ENCODE peak calls at places on chromosome 17, in six cellular contexts. G, L, E, D, J and O are unnamed samples.

GRCh38 chr17:45787656-45788055 is 3.5 kb downstream of the CRHR1 start:
- DNase-seq in G (no peak), L (no peak), E (no peak), D (no peak), J (no peak), O (no peak)

GRCh38 chr17:29873476-29873875 is 56.6 kb downstream of the SSH2 start:
- DNase-seq in G (no peak), L (no peak), E (no peak), D (no peak), J (no peak), O (no peak)

GRCh38 chr17:13031718-13032350 is 14.0 kb upstream of the ELAC2 start:
- DNase-seq in G (peak), L (peak), E (no peak), D (peak), J (no peak), O (peak)

GRCh38 chr17:22266231-22266630 is 573.9 kb downstream of the KCNJ18 start:
- DNase-seq in G (no peak), L (no peak), E (no peak), D (peak), J (no peak), O (no peak)

GRCh38 chr17:41687828-41688640 is 651 bp upstream of the EIF1 start:
- DNase-seq in G (peak), L (peak), E (peak), D (no peak), J (no peak), O (peak)

GRCh38 chr17:49290690-49291326 is 60.2 kb upstream of the PHOSPHO1 start:
- DNase-seq in G (no peak), L (no peak), E (no peak), D (peak), J (no peak), O (no peak)

GRCh38 chr17:35243459-35244204 is 760 bp downstream of the SLFN5 start:
- DNase-seq in G (peak), L (peak), E (peak), D (no peak), J (no peak), O (peak)

GRCh38 chr17:81909966-81910839 is 996 bp downstream of the PCYT2 start:
- DNase-seq in G (peak), L (peak), E (no peak), D (no peak), J (no peak), O (no peak)

GRCh38 chr17:32323046-32323445 is 18.9 kb downstream of the C17orf75 start:
- DNase-seq in G (no peak), L (no peak), E (no peak), D (no peak), J (no peak), O (no peak)

GRCh38 chr17:20092973-20093626 is 83.9 kb downstream of the SPECC1 start:
- DNase-seq in G (no peak), L (no peak), E (no peak), D (no peak), J (no peak), O (no peak)

GRCh38 chr17:35046740-35047283 is 16.7 kb downstream of the RFFL start:
- DNase-seq in G (peak), L (no peak), E (no peak), D (peak), J (no peak), O (no peak)

GRCh38 chr17:9865585-9865984 is 39.5 kb downstream of the RCVRN start:
- DNase-seq in G (no peak), L (no peak), E (no peak), D (no peak), J (no peak), O (peak)

GRCh38 chr17:64775701-64776570 is 113.8 kb upstream of the SMURF2 start:
- DNase-seq in G (no peak), L (no peak), E (no peak), D (no peak), J (no peak), O (no peak)

GRCh38 chr17:61128671-61129115 is 270.9 kb upstream of the TBX2 start:
- DNase-seq in G (no peak), L (no peak), E (no peak), D (no peak), J (no peak), O (no peak)

GRCh38 chr17:60314423-60314822 is 77.5 kb downstream of the USP32 start:
- DNase-seq in G (no peak), L (no peak), E (no peak), D (no peak), J (no peak), O (no peak)

GRCh38 chr17:47663997-47664941 is 14.6 kb downstream of the KPNB1 start:
- DNase-seq in G (peak), L (peak), E (peak), D (peak), J (no peak), O (peak)

GRCh38 chr17:51064061-51064735 is 56.5 kb downstream of the SPAG9 start:
- DNase-seq in G (no peak), L (no peak), E (no peak), D (no peak), J (no peak), O (no peak)

GRCh38 chr17:58085039-58085715 is 2.0 kb downstream of the DYNLL2 start:
- DNase-seq in G (peak), L (no peak), E (no peak), D (peak), J (no peak), O (no peak)

GRCh38 chr17:49003557-49004511 is 6.6 kb downstream of the IGF2BP1 start:
- DNase-seq in G (no peak), L (no peak), E (no peak), D (peak), J (no peak), O (peak)

GRCh38 chr17:50266384-50267073 is 7.7 kb upstream of the TMEM92 start:
- DNase-seq in G (peak), L (peak), E (peak), D (no peak), J (no peak), O (peak)

GRCh38 chr17:49108318-49108717 is 24.3 kb upstream of the B4GALNT2 start:
- DNase-seq in G (peak), L (no peak), E (peak), D (no peak), J (no peak), O (no peak)

GRCh38 chr17:40319651-40320550 is 10.9 kb downstream of the RARA start:
- DNase-seq in G (no peak), L (no peak), E (no peak), D (no peak), J (no peak), O (no peak)

GRCh38 chr17:67443931-67444597 is 67.0 kb downstream of the PITPNC1 start:
- DNase-seq in G (no peak), L (peak), E (peak), D (no peak), J (no peak), O (peak)

GRCh38 chr17:2395258-2396170 is 5.3 kb downstream of the MNT start:
- DNase-seq in G (peak), L (peak), E (peak), D (no peak), J (no peak), O (no peak)

GRCh38 chr17:73546770-73547345 is 97.4 kb downstream of the SDK2 start:
- DNase-seq in G (peak), L (no peak), E (peak), D (peak), J (peak), O (peak)

GRCh38 chr17:1820518-1821252 is 9.0 kb downstream of the SMYD4 start:
- DNase-seq in G (no peak), L (no peak), E (no peak), D (no peak), J (no peak), O (no peak)

GRCh38 chr17:9370464-9370863 is 205.2 kb downstream of the STX8 start:
- DNase-seq in G (no peak), L (no peak), E (no peak), D (no peak), J (no peak), O (no peak)

GRCh38 chr17:45394913-45395568 is 37.6 kb downstream of the ARHGAP27 start:
- DNase-seq in G (peak), L (peak), E (peak), D (peak), J (no peak), O (peak)

GRCh38 chr17:2050871-2051387 is 4.0 kb upstream of the HIC1 start:
- DNase-seq in G (no peak), L (peak), E (no peak), D (no peak), J (no peak), O (no peak)

GRCh38 chr17:40550608-40551007 is 14.7 kb downstream of the CCR7 start:
- DNase-seq in G (peak), L (peak), E (no peak), D (no peak), J (no peak), O (peak)

GRCh38 chr17:63701477-63702222 is 1.7 kb upstream of the LIMD2 start:
- DNase-seq in G (peak), L (no peak), E (no peak), D (peak), J (no peak), O (no peak)
- H3K4me3 ChIP-seq in G (no peak), L (peak), E (peak), D (no peak), J (peak), O (no peak)

GRCh38 chr17:7841622-7842379 is 7.8 kb downstream of the KDM6B start:
- DNase-seq in G (peak), L (peak), E (peak), D (peak), J (no peak), O (peak)
- TF ChIP-seq CTCF in G (no peak), L (peak), E (no peak), D (peak), J (no peak), O (no peak)

GRCh38 chr17:76479515-76480048 is 12.2 kb downstream of the AANAT start:
- DNase-seq in G (no peak), L (no peak), E (no peak), D (no peak), J (no peak), O (no peak)

GRCh38 chr17:76478730-76479514 is 11.5 kb downstream of the AANAT start:
- DNase-seq in G (no peak), L (no peak), E (no peak), D (no peak), J (no peak), O (no peak)

GRCh38 chr17:76478097-76478496 is 10.7 kb downstream of the AANAT start:
- DNase-seq in G (no peak), L (no peak), E (no peak), D (no peak), J (no peak), O (no peak)

GRCh38 chr17:76480676-76481075 is 13.3 kb downstream of the AANAT start:
- DNase-seq in G (peak), L (peak), E (no peak), D (no peak), J (no peak), O (no peak)

DNA sequence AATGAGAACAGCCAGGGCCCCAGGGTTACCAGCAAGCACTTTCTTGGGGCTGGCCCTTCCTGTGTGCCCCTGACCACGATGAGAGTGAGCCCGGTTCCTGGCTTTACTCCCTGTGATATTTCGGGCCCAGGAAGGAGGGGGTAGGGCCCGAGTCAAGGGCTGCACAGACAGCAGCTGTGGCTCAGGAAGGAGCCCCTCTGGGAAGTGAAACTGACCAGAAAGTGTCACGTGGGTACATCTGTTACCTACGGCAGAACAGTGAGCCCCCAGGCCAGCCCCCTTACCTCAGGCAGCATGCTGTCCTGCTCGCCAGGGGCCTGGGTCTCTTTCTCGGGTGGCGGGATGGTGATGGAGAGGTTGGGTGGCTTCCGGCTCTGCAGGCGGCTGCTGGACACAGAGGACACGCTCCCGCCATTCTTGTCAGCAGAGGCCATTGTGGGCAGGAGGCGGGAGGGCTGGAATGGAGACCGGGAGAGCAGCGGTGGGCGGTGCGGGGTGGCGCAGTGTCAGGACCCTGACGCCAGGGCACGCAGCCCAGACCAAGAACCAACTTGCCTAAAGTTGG is 13.8 kb downstream of the AANAT start:
- DNase-seq in G (peak), L (peak), E (no peak), D (no peak), J (no peak), O (no peak)
- TF ChIP-seq POLR2A in G (peak), L (no peak), E (no peak), D (no peak), J (no peak), O (no peak)

GRCh38 chr17:80477647-80478478 is 1.5 kb upstream of the NPTX1 start:
- DNase-seq in G (no peak), L (peak), E (no peak), D (peak), J (no peak), O (no peak)

GRCh38 chr17:80475949-80476876 is at the start of gene NPTX1:
- DNase-seq in G (no peak), L (no peak), E (no peak), D (peak), J (no peak), O (no peak)

GRCh38 chr17:80478487-80479245 is 2.3 kb upstream of the NPTX1 start:
- DNase-seq in G (no peak), L (no peak), E (no peak), D (no peak), J (no peak), O (no peak)

GRCh38 chr17:80474933-80475915 is 1.2 kb downstream of the NPTX1 start:
- DNase-seq in G (no peak), L (no peak), E (no peak), D (no peak), J (no peak), O (no peak)

GRCh38 chr17:80476877-80477646 is 655 bp upstream of the NPTX1 start:
- DNase-seq in G (no peak), L (no peak), E (no peak), D (peak), J (no peak), O (no peak)
- H3K4me3 ChIP-seq in G (no peak), L (peak), E (peak), D (no peak), J (peak), O (peak)

GRCh38 chr17:77498875-77499698 is 358.3 kb downstream of the SEC14L1 start:
- DNase-seq in G (no peak), L (peak), E (no peak), D (no peak), J (no peak), O (peak)

GRCh38 chr17:77499699-77500435 is 359.1 kb downstream of the SEC14L1 start:
- DNase-seq in G (no peak), L (peak), E (no peak), D (no peak), J (no peak), O (peak)

GRCh38 chr17:77501751-77502625 is 361.2 kb downstream of the SEC14L1 start:
- DNase-seq in G (no peak), L (peak), E (no peak), D (no peak), J (no peak), O (no peak)

GRCh38 chr17:77502626-77503292 is 362.0 kb downstream of the SEC14L1 start:
- DNase-seq in G (no peak), L (peak), E (no peak), D (no peak), J (no peak), O (no peak)

GRCh38 chr17:77501101-77501566 is 360.4 kb downstream of the SEC14L1 start:
- DNase-seq in G (no peak), L (peak), E (no peak), D (peak), J (no peak), O (peak)
- TF ChIP-seq CTCF in G (no peak), L (peak), E (peak), D (peak), J (no peak), O (no peak)

GRCh38 chr17:8158267-8159031 is 4.3 kb downstream of the VAMP2 start:
- DNase-seq in G (peak), L (peak), E (peak), D (peak), J (peak), O (peak)
- TF ChIP-seq POLR2A in G (no peak), L (no peak), E (no peak), D (peak), J (no peak), O (no peak)